ENCODE peak calls at places on chromosomes 5 and 9, in four cellular contexts. G is KG1, D is amniotic stem cell, A is mesenchymal stem cell. R is an unnamed sample.

GRCh38 chr5:74641778-74642542 is 1.4 kb upstream of the ENC1 start:
- DNase-seq in G (peak), D (peak), A (peak), R (no peak)

GRCh38 chr5:127074466-127074865 is 1.2 kb upstream of the C5orf63 start:
- DNase-seq in G (no peak), D (no peak), A (no peak), R (no peak)

GRCh38 chr5:14672508-14673394 is 8.2 kb downstream of the OTULIN start:
- DNase-seq in G (no peak), D (no peak), A (peak), R (no peak)

GRCh38 chr5:135625061-135625460 is 46.3 kb upstream of the CXCL14 start:
- DNase-seq in G (no peak), D (no peak), A (no peak), R (no peak)

GRCh38 chr5:141598389-141599360 is 20.1 kb downstream of the DIAPH1 start:
- DNase-seq in G (no peak), D (no peak), A (no peak), R (no peak)

GRCh38 chr9:29208670-29209069 is 1635.4 kb upstream of the C9orf72 start:
- DNase-seq in G (no peak), D (no peak), A (no peak), R (no peak)

GRCh38 chr9:136696502-136696901 is 9.2 kb upstream of the AGPAT2 start:
- DNase-seq in G (no peak), D (no peak), A (no peak), R (no peak)

GRCh38 chr9:107980984-107981383 is 491.4 kb upstream of the KLF4 start:
- DNase-seq in G (no peak), D (no peak), A (no peak), R (no peak)

GRCh38 chr9:134317431-134318414 is 8.5 kb upstream of the RXRA start:
- DNase-seq in G (no peak), D (peak), A (no peak), R (no peak)

GRCh38 chr9:95509851-95510529 is 6.8 kb downstream of the PTCH1 start:
- DNase-seq in G (no peak), D (no peak), A (no peak), R (no peak)

GRCh38 chr5:62896121-62896893 is 317.7 kb downstream of the LRRC70 start:
- DNase-seq in G (no peak), D (no peak), A (no peak), R (no peak)

GRCh38 chr5:152689275-152689711 is 284.2 kb upstream of the NMUR2 start:
- DNase-seq in G (no peak), D (no peak), A (no peak), R (no peak)

GRCh38 chr9:133938670-133939258 is 53.4 kb downstream of the VAV2 start:
- DNase-seq in G (no peak), D (no peak), A (no peak), R (no peak)

GRCh38 chr9:42852133-42852532 is 668.7 kb downstream of the SPATA31A6 start:
- DNase-seq in G (peak), D (no peak), A (peak), R (no peak)

GRCh38 chr5:122674412-122674811 is 100.5 kb upstream of the SNX2 start:
- DNase-seq in G (no peak), D (no peak), A (no peak), R (no peak)

GRCh38 chr5:107705390-107706014 is 34.8 kb upstream of the EFNA5 start:
- DNase-seq in G (no peak), D (peak), A (peak), R (no peak)

GRCh38 chr5:95689680-95690079 is 6.9 kb upstream of the SPATA9 start:
- DNase-seq in G (no peak), D (no peak), A (no peak), R (no peak)

GRCh38 chr5:109805882-109806281 is 116.2 kb downstream of the MAN2A1 start:
- DNase-seq in G (no peak), D (no peak), A (no peak), R (no peak)

GRCh38 chr5:155147222-155147621 is 133.7 kb downstream of the KIF4B start:
- DNase-seq in G (no peak), D (no peak), A (peak), R (no peak)

GRCh38 chr5:93800988-93801811 is 59.8 kb upstream of the POU5F2 start:
- DNase-seq in G (no peak), D (peak), A (peak), R (no peak)

GRCh38 chr9:93126151-93126781 is 7.8 kb downstream of the NINJ1 start:
- DNase-seq in G (no peak), D (no peak), A (no peak), R (peak)

GRCh38 chr9:20592673-20593072 is 29.6 kb downstream of the MLLT3 start:
- DNase-seq in G (no peak), D (no peak), A (no peak), R (no peak)

GRCh38 chr9:100216178-100216787 is 117.2 kb downstream of the INVS start:
- DNase-seq in G (no peak), D (no peak), A (peak), R (peak)

GRCh38 chr5:102911973-102912372 is 156.9 kb downstream of the PAM start:
- DNase-seq in G (no peak), D (peak), A (peak), R (no peak)

GRCh38 chr9:3446313-3446712 is 79.5 kb downstream of the RFX3 start:
- DNase-seq in G (no peak), D (no peak), A (no peak), R (no peak)

GRCh38 chr5:74631088-74631960 is 9.2 kb downstream of the ENC1 start:
- DNase-seq in G (no peak), D (no peak), A (peak), R (no peak)

GRCh38 chr9:110835404-110835803 is 166.8 kb downstream of the MUSK start:
- DNase-seq in G (no peak), D (peak), A (peak), R (no peak)

GRCh38 chr5:140073296-140073695 is 30.2 kb upstream of the NRG2 start:
- DNase-seq in G (no peak), D (no peak), A (peak), R (no peak)

GRCh38 chr9:18925880-18926279 is 107.1 kb downstream of the SAXO1 start:
- DNase-seq in G (no peak), D (no peak), A (no peak), R (no peak)

GRCh38 chr9:5947912-5948311 is 57.2 kb downstream of the MLANA start:
- DNase-seq in G (no peak), D (no peak), A (no peak), R (no peak)